ENCODE peak calls at places on chromosomes 2 and 18, in four cellular contexts. One of them, this sample, is unnamed.

GRCh38 chr18:11666831-11667230 is 22.2 kb upstream of the GNAL start:
- DNase-seq in MCF 10A: no peak
- DNase-seq in stimulated activated CD4-positive, alpha-beta T cell treated with anti-CD3 and anti-CD28 coated beads, Interleukin-15, amount 100 ng/mL, for 1 hour: no peak
- DNase-seq in SK-N-SH: no peak
- DNase-seq in this sample: no peak

GRCh38 chr2:20542761-20543578 is 96.1 kb downstream of the RHOB start:
- DNase-seq in MCF 10A: peak
- DNase-seq in stimulated activated CD4-positive, alpha-beta T cell treated with anti-CD3 and anti-CD28 coated beads, Interleukin-15, amount 100 ng/mL, for 1 hour: no peak
- DNase-seq in SK-N-SH: no peak
- DNase-seq in this sample: no peak

GRCh38 chr2:164479460-164479859 is 141.8 kb downstream of the GRB14 start:
- DNase-seq in SK-N-SH: peak
- DNase-seq in stimulated activated CD4-positive, alpha-beta T cell treated with anti-CD3 and anti-CD28 coated beads, Interleukin-15, amount 100 ng/mL, for 1 hour: no peak
- DNase-seq in MCF 10A: peak
- DNase-seq in this sample: no peak

GRCh38 chr18:51417643-51418483 is 220.4 kb upstream of the MEX3C start:
- DNase-seq in MCF 10A: no peak
- DNase-seq in stimulated activated CD4-positive, alpha-beta T cell treated with anti-CD3 and anti-CD28 coated beads, Interleukin-15, amount 100 ng/mL, for 1 hour: no peak
- DNase-seq in SK-N-SH: no peak
- DNase-seq in this sample: no peak

GRCh38 chr2:158502984-158503383 is 46.2 kb downstream of the PKP4 start:
- DNase-seq in MCF 10A: no peak
- DNase-seq in stimulated activated CD4-positive, alpha-beta T cell treated with anti-CD3 and anti-CD28 coated beads, Interleukin-15, amount 100 ng/mL, for 1 hour: no peak
- DNase-seq in SK-N-SH: no peak
- DNase-seq in this sample: no peak

GRCh38 chr2:71060871-71061270 is 7.6 kb upstream of the NAGK start:
- DNase-seq in MCF 10A: no peak
- DNase-seq in SK-N-SH: no peak
- DNase-seq in stimulated activated CD4-positive, alpha-beta T cell treated with anti-CD3 and anti-CD28 coated beads, Interleukin-15, amount 100 ng/mL, for 1 hour: no peak
- DNase-seq in this sample: no peak

GRCh38 chr2:239737144-239737463 is 288.0 kb downstream of the NDUFA10 start:
- DNase-seq in stimulated activated CD4-positive, alpha-beta T cell treated with anti-CD3 and anti-CD28 coated beads, Interleukin-15, amount 100 ng/mL, for 1 hour: no peak
- DNase-seq in SK-N-SH: no peak
- DNase-seq in MCF 10A: no peak
- DNase-seq in this sample: no peak

GRCh38 chr2:110827518-110827917 is 95.1 kb downstream of the ACOXL start:
- DNase-seq in SK-N-SH: no peak
- DNase-seq in MCF 10A: no peak
- DNase-seq in stimulated activated CD4-positive, alpha-beta T cell treated with anti-CD3 and anti-CD28 coated beads, Interleukin-15, amount 100 ng/mL, for 1 hour: no peak
- DNase-seq in this sample: no peak

GRCh38 chr2:219404291-219404910 is 13.8 kb upstream of the DES start:
- DNase-seq in MCF 10A: no peak
- DNase-seq in SK-N-SH: no peak
- DNase-seq in stimulated activated CD4-positive, alpha-beta T cell treated with anti-CD3 and anti-CD28 coated beads, Interleukin-15, amount 100 ng/mL, for 1 hour: no peak
- DNase-seq in this sample: no peak

GRCh38 chr18:57544958-57545661 is 41.4 kb downstream of the FECH start:
- DNase-seq in stimulated activated CD4-positive, alpha-beta T cell treated with anti-CD3 and anti-CD28 coated beads, Interleukin-15, amount 100 ng/mL, for 1 hour: no peak
- DNase-seq in MCF 10A: no peak
- DNase-seq in SK-N-SH: no peak
- DNase-seq in this sample: no peak

GRCh38 chr18:43029414-43029813 is 86.1 kb downstream of the RIT2 start:
- DNase-seq in stimulated activated CD4-positive, alpha-beta T cell treated with anti-CD3 and anti-CD28 coated beads, Interleukin-15, amount 100 ng/mL, for 1 hour: no peak
- DNase-seq in MCF 10A: no peak
- DNase-seq in SK-N-SH: no peak
- DNase-seq in this sample: no peak

GRCh38 chr2:144628566-144628965 is 108.6 kb upstream of the ZEB2 start:
- DNase-seq in stimulated activated CD4-positive, alpha-beta T cell treated with anti-CD3 and anti-CD28 coated beads, Interleukin-15, amount 100 ng/mL, for 1 hour: no peak
- DNase-seq in SK-N-SH: no peak
- DNase-seq in MCF 10A: no peak
- DNase-seq in this sample: no peak

GRCh38 chr18:8699126-8699525 is 6.2 kb upstream of the MTCL1 start:
- DNase-seq in MCF 10A: no peak
- DNase-seq in stimulated activated CD4-positive, alpha-beta T cell treated with anti-CD3 and anti-CD28 coated beads, Interleukin-15, amount 100 ng/mL, for 1 hour: no peak
- DNase-seq in SK-N-SH: no peak
- DNase-seq in this sample: no peak

GRCh38 chr2:164747786-164748433 is 93.7 kb downstream of the COBLL1 start:
- DNase-seq in stimulated activated CD4-positive, alpha-beta T cell treated with anti-CD3 and anti-CD28 coated beads, Interleukin-15, amount 100 ng/mL, for 1 hour: no peak
- DNase-seq in SK-N-SH: no peak
- DNase-seq in MCF 10A: no peak
- DNase-seq in this sample: no peak

GRCh38 chr2:61605245-61605644 is 67.1 kb upstream of the XPO1 start:
- DNase-seq in SK-N-SH: no peak
- DNase-seq in MCF 10A: no peak
- DNase-seq in stimulated activated CD4-positive, alpha-beta T cell treated with anti-CD3 and anti-CD28 coated beads, Interleukin-15, amount 100 ng/mL, for 1 hour: no peak
- DNase-seq in this sample: no peak

GRCh38 chr2:219079417-219079816 is 18.7 kb upstream of the IHH start:
- DNase-seq in SK-N-SH: no peak
- DNase-seq in MCF 10A: peak
- DNase-seq in stimulated activated CD4-positive, alpha-beta T cell treated with anti-CD3 and anti-CD28 coated beads, Interleukin-15, amount 100 ng/mL, for 1 hour: no peak
- DNase-seq in this sample: no peak

GRCh38 chr2:200843993-200844948 is 20.2 kb downstream of the CLK1 start:
- DNase-seq in stimulated activated CD4-positive, alpha-beta T cell treated with anti-CD3 and anti-CD28 coated beads, Interleukin-15, amount 100 ng/mL, for 1 hour: no peak
- DNase-seq in MCF 10A: no peak
- DNase-seq in SK-N-SH: no peak
- DNase-seq in this sample: no peak

GRCh38 chr2:120423167-120423943 is 77.4 kb downstream of the INHBB start:
- DNase-seq in SK-N-SH: no peak
- DNase-seq in stimulated activated CD4-positive, alpha-beta T cell treated with anti-CD3 and anti-CD28 coated beads, Interleukin-15, amount 100 ng/mL, for 1 hour: no peak
- DNase-seq in MCF 10A: peak
- DNase-seq in this sample: no peak

GRCh38 chr2:128363991-128364390 is 45.3 kb upstream of the HS6ST1 start:
- DNase-seq in stimulated activated CD4-positive, alpha-beta T cell treated with anti-CD3 and anti-CD28 coated beads, Interleukin-15, amount 100 ng/mL, for 1 hour: no peak
- DNase-seq in SK-N-SH: peak
- DNase-seq in MCF 10A: no peak
- DNase-seq in this sample: no peak

GRCh38 chr2:202201220-202202160 is 36.9 kb downstream of the SUMO1 start:
- DNase-seq in SK-N-SH: no peak
- DNase-seq in stimulated activated CD4-positive, alpha-beta T cell treated with anti-CD3 and anti-CD28 coated beads, Interleukin-15, amount 100 ng/mL, for 1 hour: no peak
- DNase-seq in MCF 10A: no peak
- DNase-seq in this sample: no peak

GRCh38 chr2:6881516-6881915 is 3.9 kb downstream of the RSAD2 start:
- DNase-seq in MCF 10A: no peak
- DNase-seq in SK-N-SH: no peak
- DNase-seq in stimulated activated CD4-positive, alpha-beta T cell treated with anti-CD3 and anti-CD28 coated beads, Interleukin-15, amount 100 ng/mL, for 1 hour: no peak
- DNase-seq in this sample: no peak

GRCh38 chr2:37796481-37796880 is 125.0 kb upstream of the CDC42EP3 start:
- DNase-seq in SK-N-SH: no peak
- DNase-seq in stimulated activated CD4-positive, alpha-beta T cell treated with anti-CD3 and anti-CD28 coated beads, Interleukin-15, amount 100 ng/mL, for 1 hour: no peak
- DNase-seq in MCF 10A: no peak
- DNase-seq in this sample: no peak

GRCh38 chr18:12409466-12409865 is 1.7 kb downstream of the PRELID3A start:
- DNase-seq in SK-N-SH: peak
- DNase-seq in MCF 10A: no peak
- DNase-seq in stimulated activated CD4-positive, alpha-beta T cell treated with anti-CD3 and anti-CD28 coated beads, Interleukin-15, amount 100 ng/mL, for 1 hour: no peak
- DNase-seq in this sample: no peak

This sample was measured in cerebellar nuclear complex.